ENCODE peak calls at places on chromosomes 12 and 14, in six cellular contexts. Y is SK-N-SH, R is GM23338, Q is GM12878, C is A549, L is HCT116. F is an unnamed sample.

GRCh38 chr14:35814371-35815005 is 5.4 kb upstream of the RALGAPA1 start:
- DNase-seq in Y (peak; percentile 51), R (peak; percentile 87), Q (no peak), C (no peak), L (peak; percentile 47), F (no peak)

GRCh38 chr12:12661086-12661485 is 34.9 kb downstream of the GPR19 start:
- DNase-seq in Y (no peak), R (no peak), Q (no peak), C (no peak), L (no peak), F (no peak)

GRCh38 chr14:55847766-55848165 is 267.8 kb downstream of the KTN1 start:
- DNase-seq in Y (no peak), R (no peak), Q (no peak), C (no peak), L (no peak), F (no peak)

GRCh38 chr14:55834390-55834789 is 254.4 kb downstream of the KTN1 start:
- DNase-seq in Y (no peak), R (no peak), Q (no peak), C (no peak), L (no peak), F (no peak)

GRCh38 chr12:67358686-67359374 is 89.7 kb downstream of the CAND1 start:
- DNase-seq in Y (no peak), R (no peak), Q (no peak), C (no peak), L (no peak), F (no peak)

GRCh38 chr14:65096323-65097089 is 5.8 kb downstream of the MAX start:
- DNase-seq in Y (peak; percentile 54), R (no peak), Q (no peak), C (no peak), L (no peak), F (no peak)

GRCh38 chr14:73995977-73996378 is 23.1 kb downstream of the ENTPD5 start:
- DNase-seq in Y (no peak), R (no peak), Q (no peak), C (no peak), L (no peak), F (no peak)

GRCh38 chr14:51677276-51677675 is 25.6 kb downstream of the FRMD6 start:
- DNase-seq in Y (peak; percentile 18), R (no peak), Q (no peak), C (no peak), L (no peak), F (no peak)

GRCh38 chr12:86727151-86727550 is 471.0 kb upstream of the MGAT4C start:
- DNase-seq in Y (no peak), R (no peak), Q (no peak), C (no peak), L (no peak), F (no peak)

GRCh38 chr12:53709671-53710070 is 17.6 kb downstream of the CALCOCO1 start:
- DNase-seq in Y (no peak), R (no peak), Q (no peak), C (no peak), L (no peak), F (no peak)

GRCh38 chr12:87756111-87756510 is 273.1 kb downstream of the C12orf50 start:
- DNase-seq in Y (no peak), R (no peak), Q (no peak), C (peak; percentile 6), L (no peak), F (no peak)

GRCh38 chr14:104443391-104444158 is 136.0 kb upstream of the C14orf180 start:
- DNase-seq in Y (peak; percentile 63), R (peak; percentile 72), Q (no peak), C (no peak), L (no peak), F (no peak)

GRCh38 chr12:22702690-22703089 is 77.7 kb downstream of the ETNK1 start:
- DNase-seq in Y (no peak), R (no peak), Q (no peak), C (no peak), L (no peak), F (no peak)

GRCh38 chr12:42590324-42590934 is 883 bp upstream of the PRICKLE1 start:
- DNase-seq in Y (peak; percentile 50), R (peak; percentile 31), Q (no peak), C (peak; percentile 28), L (no peak), F (no peak)

GRCh38 chr12:62778187-62778586 is 156.8 kb downstream of the PPM1H start:
- DNase-seq in Y (no peak), R (no peak), Q (no peak), C (no peak), L (no peak), F (no peak)

GRCh38 chr12:104521731-104522130 is 65.0 kb downstream of the CHST11 start:
- DNase-seq in Y (peak; percentile 34), R (no peak), Q (no peak), C (no peak), L (no peak), F (no peak)

DNA sequence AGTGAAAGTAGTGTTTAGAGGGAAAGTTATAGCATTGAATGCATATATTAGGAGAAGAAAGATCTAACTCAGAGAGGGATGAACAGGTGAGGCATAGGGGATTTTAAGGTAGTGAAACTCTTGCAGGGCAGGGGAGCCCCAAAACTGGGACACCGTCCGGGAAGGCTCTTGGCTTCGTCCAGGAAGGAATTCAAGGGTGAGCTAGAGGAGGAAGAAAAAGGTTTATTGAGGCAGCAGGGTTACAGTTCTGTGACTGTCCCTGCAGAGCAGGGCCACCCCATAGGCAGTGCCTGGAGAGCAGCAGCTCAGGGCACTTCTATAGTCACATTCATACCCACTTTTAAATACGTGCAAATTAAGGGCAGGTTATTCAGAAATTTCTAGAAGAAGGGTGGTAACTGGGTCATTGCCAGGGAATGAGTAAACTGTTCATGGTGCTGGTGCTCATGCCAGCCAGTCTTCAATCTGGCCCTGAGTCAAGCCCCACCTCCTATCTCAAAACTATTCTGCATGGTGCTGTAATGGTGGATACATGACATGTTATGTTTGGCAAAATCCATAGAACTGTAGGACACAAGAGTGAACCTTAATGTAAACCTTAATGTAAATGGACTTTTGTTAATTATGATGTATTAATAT is 1.2 kb upstream of the OAS1 start:
- DNase-seq in Y (no peak), R (no peak), Q (no peak), C (no peak), L (no peak), F (no peak)
- TF ChIP-seq REST in Y (no peak), R (no peak), Q (no peak), C (no peak), L (no peak), F (no peak)

DNA sequence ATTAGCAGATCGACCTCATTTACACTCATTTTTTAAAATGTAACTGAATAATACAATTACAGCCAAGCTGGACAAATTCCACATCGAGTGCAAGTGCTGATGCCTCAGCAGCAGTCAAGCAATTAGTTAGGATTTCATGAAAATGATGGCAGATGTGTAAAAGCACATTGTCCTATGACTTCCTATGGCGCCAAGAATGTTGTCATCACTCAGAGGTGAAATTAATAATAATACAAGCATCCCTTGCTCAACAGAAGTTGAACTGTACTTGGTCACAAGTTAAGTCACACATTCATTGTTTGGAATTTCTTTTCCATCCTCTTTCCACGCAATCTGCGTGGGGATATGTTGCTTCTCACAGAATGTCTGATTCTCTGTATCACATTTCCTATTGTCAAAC is 117.3 kb downstream of the GTF2A1 start:
- DNase-seq in Y (no peak), R (no peak), Q (no peak), C (no peak), L (no peak), F (no peak)
- H3K4me1 ChIP-seq in Y (no peaks in the 10 kb centered on the region), R (peaks cover 4% of the 10 kb centered on the region), Q (no peaks in the 10 kb centered on the region), C (no peaks in the 10 kb centered on the region), L (no peaks in the 10 kb centered on the region), F (no peaks in the 10 kb centered on the region)

GRCh38 chr14:92660571-92660970 is 87.9 kb downstream of the LGMN start:
- DNase-seq in Y (no peak), R (no peak), Q (no peak), C (no peak), L (no peak), F (no peak)
- TF ChIP-seq REST in Y (no peak), R (no peak), Q (no peak), C (no peak), L (no peak), F (no peak)

GRCh38 chr12:47772094-47772660 is 861 bp upstream of the SLC48A1 start:
- DNase-seq in Y (no peak), R (no peak), Q (no peak), C (no peak), L (no peak), F (no peak)

GRCh38 chr12:47773858-47774580 is 981 bp downstream of the SLC48A1 start:
- DNase-seq in Y (peak; percentile 68), R (no peak), Q (no peak), C (peak; percentile 51), L (no peak), F (no peak)

GRCh38 chr12:47774664-47775063 is 1.6 kb downstream of the SLC48A1 start:
- DNase-seq in Y (no peak), R (no peak), Q (no peak), C (no peak), L (no peak), F (no peak)

GRCh38 chr12:47772738-47773061 is 338 bp upstream of the SLC48A1 start:
- DNase-seq in Y (no peak), R (no peak), Q (no peak), C (no peak), L (no peak), F (no peak)

GRCh38 chr12:47773062-47773857 is at the start of gene SLC48A1:
- DNase-seq in Y (peak; percentile 97), R (peak; percentile 86), Q (no peak), C (peak; percentile 92), L (no peak), F (no peak)
- H3K4me1 ChIP-seq in Y (peaks cover 22% of the 10 kb centered on the region), R (peaks cover 36% of the 10 kb centered on the region), Q (peaks cover 17% of the 10 kb centered on the region), C (peaks cover 71% of the 10 kb centered on the region), L (peaks cover 29% of the 10 kb centered on the region), F (peaks cover 56% of the 10 kb centered on the region)

DNA sequence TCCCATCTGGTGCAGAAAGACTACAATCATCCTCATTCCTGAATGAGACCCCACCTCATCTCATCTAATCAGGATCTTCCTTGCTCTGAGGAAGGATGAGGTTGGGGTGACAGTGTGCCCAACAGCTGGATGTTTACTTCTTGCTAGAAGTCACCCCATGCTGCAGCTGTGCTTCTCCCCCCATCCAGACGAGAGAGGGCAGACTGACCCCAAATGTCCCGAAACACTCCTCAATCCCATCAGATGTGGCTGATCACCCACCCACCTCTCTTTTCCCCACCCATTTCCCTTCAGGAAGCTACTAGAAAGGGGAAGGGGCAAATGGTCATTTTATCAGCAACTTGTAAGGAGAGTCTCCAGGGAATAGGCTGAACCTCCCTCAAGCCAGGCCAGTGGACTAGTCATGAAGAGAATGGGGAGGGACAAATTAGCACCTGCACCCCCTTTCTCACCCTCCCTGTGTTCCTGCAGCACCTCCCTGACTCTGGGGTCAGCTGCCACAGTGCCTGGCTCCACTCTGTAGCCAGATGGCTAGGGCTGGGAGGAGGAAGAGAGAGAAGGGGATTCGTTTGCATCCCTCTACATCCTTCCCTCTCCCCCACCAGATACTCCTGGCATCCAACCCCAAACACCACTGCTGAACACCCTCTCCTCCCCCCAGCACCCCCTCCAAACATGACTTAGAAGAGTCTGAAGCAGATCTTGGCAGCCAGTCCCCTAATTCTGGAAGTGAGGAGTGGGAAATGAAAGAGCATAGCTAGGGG is 2.8 kb upstream of the BAZ2A start:
- DNase-seq in Y (peak; percentile 23), R (no peak), Q (no peak), C (no peak), L (no peak), F (no peak)
- TF ChIP-seq REST in Y (no peak), R (no peak), Q (no peak), C (no peak), L (no peak), F (no peak)

F was measured in Panc1.